ENCODE peak calls at places on chromosome X, in eight cellular contexts. E is CD14-positive monocyte, A is COR-L47, Y is neural progenitor cell, L is kidney tubule cell, B is glutamatergic neuron, Z is NCI-H2171, H is H54. Q is an unnamed sample.

GRCh38 chrX:67693928-67694327 is 150.1 kb downstream of the AR start:
- DNase-seq in L (peak; percentile 55), E (no peak), H (no peak), B (no peak), A (no peak), Z (no peak), Y (no peak), Q (no peak)

GRCh38 chrX:31909850-31910547 is 838.2 kb upstream of the FTHL17 start:
- DNase-seq in L (peak; percentile 22), H (no peak), E (no peak), B (no peak), A (no peak), Y (no peak), Z (no peak), Q (no peak)

GRCh38 chrX:137034508-137034872 is 695 bp upstream of the GPR101 start:
- DNase-seq in E (no peak), B (no peak), L (no peak), Z (no peak), A (no peak), H (no peak), Y (no peak), Q (no peak)

GRCh38 chrX:51728202-51728601 is 15.0 kb upstream of the GSPT2 start:
- DNase-seq in A (no peak), E (no peak), Z (no peak), Y (no peak), H (no peak), L (no peak), B (no peak), Q (no peak)

GRCh38 chrX:17078031-17078730 is 131.7 kb downstream of the REPS2 start:
- DNase-seq in H (peak; percentile 3), B (no peak), L (peak; percentile 66), A (no peak), Z (no peak), E (no peak), Y (no peak), Q (no peak)

GRCh38 chrX:40623665-40624064 is 437 bp downstream of the MPC1L start:
- DNase-seq in A (no peak), L (no peak), Z (no peak), E (no peak), Y (no peak), B (no peak), H (no peak), Q (no peak)

GRCh38 chrX:97790850-97791249 is 907.1 kb downstream of the RPA4 start:
- DNase-seq in H (no peak), A (no peak), B (no peak), Y (no peak), L (peak; percentile 6), Z (no peak), E (no peak), Q (no peak)

GRCh38 chrX:15563056-15563455 is 37.7 kb downstream of the ACE2 start:
- DNase-seq in E (no peak), B (no peak), Y (no peak), L (no peak), Z (no peak), A (no peak), H (no peak), Q (no peak)

GRCh38 chrX:71210829-71211228 is 12.2 kb upstream of the GJB1 start:
- DNase-seq in L (no peak), E (no peak), A (no peak), H (no peak), B (no peak), Z (no peak), Y (no peak), Q (no peak)

GRCh38 chrX:136856527-136856926 is 24.0 kb downstream of the RBMX start:
- DNase-seq in Y (no peak), E (peak; percentile 40), A (no peak), H (no peak), Z (no peak), L (no peak), B (no peak), Q (no peak)

GRCh38 chrX:100643943-100644587 is at the start of gene SRPX2:
- DNase-seq in H (peak; percentile 33), B (no peak), A (no peak), L (peak; percentile 88), Y (no peak), Z (no peak), E (no peak), Q (no peak)

GRCh38 chrX:69179380-69179911 is 14.2 kb upstream of the PJA1 start:
- DNase-seq in Y (peak; percentile 84), H (no peak), L (peak; percentile 23), Z (peak; percentile 79), B (peak; percentile 54), A (peak; percentile 79), E (no peak), Q (peak; percentile 24)

GRCh38 chrX:4253092-4253491 is 539.6 kb upstream of the PRKX start:
- DNase-seq in Y (no peak), B (no peak), H (no peak), Z (no peak), L (no peak), A (no peak), E (no peak), Q (no peak)

GRCh38 chrX:111445485-111445884 is 33.5 kb upstream of the DCX start:
- DNase-seq in E (no peak), B (no peak), Z (peak; percentile 35), Y (peak; percentile 80), A (peak; percentile 51), H (no peak), L (peak; percentile 57), Q (peak; percentile 18)

Q was measured in NCI-H446.